ENCODE peak calls at places on chromosomes 3 and 15, in seven cellular contexts. O is left ventricle myocardium superior, C is GM04503, G is RPMI8226, Y is C1 segment of cervical spinal cord, E is neural progenitor cell, B is T1000. W is an unnamed sample.

GRCh38 chr15:58453931-58454793 is 22.4 kb downstream of the LIPC start:
- DNase-seq in O (no peak), Y (no peak), B (no peak), G (peak), C (no peak), E (no peak), W (peak)

GRCh38 chr3:131795382-131796085 is 239.3 kb downstream of the CPNE4 start:
- DNase-seq in O (no peak), Y (no peak), G (peak), C (no peak), E (no peak), B (no peak), W (peak)

GRCh38 chr15:67064607-67065530 is 533 bp upstream of the SMAD3 start:
- DNase-seq in C (no peak), Y (peak), O (peak), B (no peak), E (peak), G (peak), W (no peak)

GRCh38 chr15:100899601-100900000 is 19.6 kb upstream of the LRRK1 start:
- DNase-seq in E (no peak), O (no peak), G (no peak), Y (no peak), B (no peak), C (no peak), W (no peak)

GRCh38 chr3:80190051-80190450 is 422.3 kb upstream of the ROBO1 start:
- DNase-seq in G (no peak), B (peak), O (no peak), C (no peak), Y (no peak), E (no peak), W (no peak)

GRCh38 chr3:57009802-57010201 is 50.7 kb upstream of the SPATA12 start:
- DNase-seq in B (no peak), G (no peak), Y (no peak), E (no peak), O (no peak), C (no peak), W (no peak)

GRCh38 chr3:172065534-172065933 is 26.2 kb downstream of the FNDC3B start:
- DNase-seq in B (no peak), O (no peak), C (no peak), E (no peak), Y (no peak), G (peak), W (no peak)

GRCh38 chr3:101617478-101617877 is 43.5 kb downstream of the PCNP start:
- DNase-seq in E (no peak), B (no peak), Y (no peak), C (no peak), G (no peak), O (no peak), W (no peak)

GRCh38 chr15:90645873-90646605 is 71.1 kb upstream of the BLM start:
- DNase-seq in G (no peak), B (no peak), Y (no peak), O (no peak), C (no peak), E (no peak), W (no peak)

GRCh38 chr3:155326901-155327300 is 33.4 kb upstream of the STRIT1 start:
- DNase-seq in C (no peak), O (no peak), Y (no peak), E (no peak), B (no peak), G (no peak), W (no peak)

GRCh38 chr15:35813573-35813972 is 267.6 kb upstream of the DPH6 start:
- DNase-seq in B (no peak), G (no peak), C (no peak), O (no peak), Y (no peak), E (no peak), W (no peak)

GRCh38 chr3:110933786-110934415 is 137.7 kb upstream of the NECTIN3 start:
- DNase-seq in E (no peak), B (no peak), G (no peak), Y (no peak), C (no peak), O (no peak), W (no peak)

GRCh38 chr15:100090411-100090810 is 251.4 kb downstream of the ADAMTS17 start:
- DNase-seq in G (no peak), C (no peak), E (no peak), O (no peak), Y (no peak), B (no peak), W (no peak)

GRCh38 chr3:55742027-55742710 is 255.1 kb upstream of the WNT5A start:
- DNase-seq in O (no peak), C (no peak), Y (no peak), G (no peak), E (no peak), B (no peak), W (no peak)

GRCh38 chr3:144257381-144257780 is 285.8 kb downstream of the DIPK2A start:
- DNase-seq in O (no peak), E (no peak), C (no peak), G (no peak), B (no peak), Y (no peak), W (no peak)

GRCh38 chr3:129256270-129256669 is 6.9 kb downstream of the COPG1 start:
- DNase-seq in C (no peak), G (no peak), O (peak), B (no peak), E (no peak), Y (no peak), W (no peak)

GRCh38 chr15:83784975-83785374 is 131.1 kb downstream of the ADAMTSL3 start:
- DNase-seq in B (no peak), O (no peak), E (no peak), G (no peak), Y (no peak), C (no peak), W (no peak)

GRCh38 chr3:177932750-177933660 is 603.2 kb upstream of the KCNMB2 start:
- DNase-seq in E (no peak), O (no peak), B (no peak), Y (no peak), G (no peak), C (peak), W (peak)

W was measured in MV-4-11.